ENCODE peak calls at places on chromosome 5, in four cellular contexts. One of them, this sample, is unnamed. For H3K27me3, the result is how much of the 10 kb centered on the place peaks cover.

GRCh38 chr5:139700711-139701693 is 52.9 kb downstream of the CXXC5 start:
- DNase-seq in testis: no peak
- DNase-seq in tibial nerve: no peak
- DNase-seq in stomach: no peak
- DNase-seq in this sample: no peak

GRCh38 chr5:98705841-98706240 is 67.6 kb upstream of the RGMB start:
- DNase-seq in stomach: no peak
- DNase-seq in testis: no peak
- DNase-seq in tibial nerve: no peak
- DNase-seq in this sample: no peak

GRCh38 chr5:90740244-90740799 is 181.7 kb downstream of the ADGRV1 start:
- DNase-seq in tibial nerve: no peak
- DNase-seq in stomach: no peak
- DNase-seq in testis: no peak
- DNase-seq in this sample: no peak

GRCh38 chr5:152638996-152639552 is 234.0 kb upstream of the NMUR2 start:
- DNase-seq in stomach: no peak
- DNase-seq in testis: no peak
- DNase-seq in tibial nerve: no peak
- DNase-seq in this sample: no peak

GRCh38 chr5:141686648-141687416 is 4.8 kb upstream of the ARAP3 start:
- DNase-seq in stomach: no peak
- DNase-seq in testis: no peak
- DNase-seq in tibial nerve: no peak
- DNase-seq in this sample: no peak

GRCh38 chr5:87339986-87340385 is 72.3 kb downstream of the RASA1 start:
- DNase-seq in stomach: no peak
- DNase-seq in testis: no peak
- DNase-seq in tibial nerve: no peak
- DNase-seq in this sample: no peak

GRCh38 chr5:146340260-146341081 is 1.8 kb downstream of the POU4F3 start:
- DNase-seq in tibial nerve: peak
- DNase-seq in testis: peak
- DNase-seq in stomach: peak
- DNase-seq in this sample: peak

GRCh38 chr5:117336208-117336607 is 761.6 kb upstream of the SEMA6A start:
- DNase-seq in tibial nerve: no peak
- DNase-seq in testis: no peak
- DNase-seq in stomach: no peak
- DNase-seq in this sample: no peak

GRCh38 chr5:139474815-139475791 is 4.3 kb downstream of the SMIM33 start:
- DNase-seq in testis: no peak
- DNase-seq in tibial nerve: no peak
- DNase-seq in stomach: no peak
- DNase-seq in this sample: peak

GRCh38 chr5:136814621-136815378 is 449.5 kb upstream of the TRPC7 start:
- DNase-seq in stomach: no peak
- DNase-seq in testis: no peak
- DNase-seq in tibial nerve: no peak
- DNase-seq in this sample: no peak

GRCh38 chr5:98755406-98755805 is 18.1 kb upstream of the RGMB start:
- DNase-seq in stomach: no peak
- DNase-seq in tibial nerve: no peak
- DNase-seq in testis: no peak
- DNase-seq in this sample: no peak

GRCh38 chr5:76084496-76085285 is 1.5 kb downstream of the SV2C start:
- DNase-seq in tibial nerve: no peak
- DNase-seq in stomach: no peak
- DNase-seq in testis: peak
- DNase-seq in this sample: no peak

GRCh38 chr5:135214897-135215616 is 181.0 kb upstream of the PITX1 start:
- DNase-seq in stomach: peak
- DNase-seq in testis: no peak
- DNase-seq in tibial nerve: no peak
- DNase-seq in this sample: no peak

GRCh38 chr5:145531038-145531734 is 304.0 kb downstream of the PRELID2 start:
- DNase-seq in stomach: peak
- DNase-seq in testis: no peak
- DNase-seq in tibial nerve: no peak
- DNase-seq in this sample: peak

GRCh38 chr5:13660072-13660471 is 284.4 kb downstream of the DNAH5 start:
- DNase-seq in tibial nerve: no peak
- DNase-seq in testis: no peak
- DNase-seq in stomach: no peak
- DNase-seq in this sample: no peak

GRCh38 chr5:125575561-125576504 is 829.4 kb upstream of the ZNF608 start:
- DNase-seq in testis: no peak
- DNase-seq in stomach: no peak
- DNase-seq in tibial nerve: no peak
- DNase-seq in this sample: no peak

GRCh38 chr5:161547573-161548471 is 1.3 kb upstream of the GABRB2 start:
- DNase-seq in testis: peak
- DNase-seq in tibial nerve: no peak
- DNase-seq in stomach: no peak
- DNase-seq in this sample: no peak

GRCh38 chr5:11289733-11290132 is 528.7 kb upstream of the DAP start:
- DNase-seq in testis: no peak
- DNase-seq in tibial nerve: no peak
- DNase-seq in stomach: no peak
- DNase-seq in this sample: no peak

GRCh38 chr5:175521313-175521833 is 43.0 kb downstream of the SFXN1 start:
- DNase-seq in tibial nerve: no peak
- DNase-seq in testis: no peak
- DNase-seq in stomach: no peak
- DNase-seq in this sample: no peak

GRCh38 chr5:76371955-76372319 is 31.1 kb upstream of the IQGAP2 start:
- DNase-seq in stomach: no peak
- DNase-seq in tibial nerve: no peak
- DNase-seq in testis: no peak
- DNase-seq in this sample: no peak

GRCh38 chr5:157225463-157226422 is 40.2 kb upstream of the CYFIP2 start:
- DNase-seq in testis: no peak
- DNase-seq in stomach: no peak
- DNase-seq in tibial nerve: no peak
- DNase-seq in this sample: no peak

GRCh38 chr5:167678457-167678856 is 613.0 kb upstream of the WWC1 start:
- DNase-seq in testis: no peak
- DNase-seq in stomach: no peak
- DNase-seq in tibial nerve: no peak
- DNase-seq in this sample: no peak

GRCh38 chr5:89313804-89314588 is 431.0 kb upstream of the MEF2C start:
- DNase-seq in testis: no peak
- DNase-seq in stomach: no peak
- DNase-seq in tibial nerve: no peak
- DNase-seq in this sample: peak

GRCh38 chr5:111072949-111073682 is 1.6 kb downstream of the TSLP start:
- DNase-seq in stomach: peak
- DNase-seq in tibial nerve: no peak
- DNase-seq in testis: peak
- DNase-seq in this sample: no peak

GRCh38 chr5:991472-992267 is 16.9 kb upstream of the NKD2 start:
- DNase-seq in testis: no peak
- DNase-seq in stomach: peak
- DNase-seq in tibial nerve: no peak
- DNase-seq in this sample: no peak

GRCh38 chr5:10376530-10376929 is 23.0 kb downstream of the MARCHF6 start:
- DNase-seq in stomach: no peak
- DNase-seq in testis: no peak
- DNase-seq in tibial nerve: no peak
- DNase-seq in this sample: no peak

GRCh38 chr5:154078305-154078704 is 39.5 kb downstream of the MFAP3 start:
- DNase-seq in stomach: no peak
- DNase-seq in testis: no peak
- DNase-seq in tibial nerve: no peak
- DNase-seq in this sample: no peak

GRCh38 chr5:137730331-137730730 is 5.6 kb downstream of the KLHL3 start:
- DNase-seq in testis: no peak
- DNase-seq in stomach: no peak
- DNase-seq in tibial nerve: no peak
- DNase-seq in this sample: no peak

GRCh38 chr5:88938488-88938887 is 55.5 kb upstream of the MEF2C start:
- DNase-seq in tibial nerve: no peak
- DNase-seq in testis: no peak
- DNase-seq in stomach: no peak
- DNase-seq in this sample: no peak

GRCh38 chr5:134005415-134006118 is 792 bp upstream of the VDAC1 start:
- DNase-seq in tibial nerve: no peak
- DNase-seq in stomach: peak
- DNase-seq in testis: peak
- DNase-seq in this sample: no peak

GRCh38 chr5:167156446-167156845 is 1135.0 kb upstream of the WWC1 start:
- DNase-seq in testis: no peak
- DNase-seq in stomach: no peak
- DNase-seq in tibial nerve: no peak
- DNase-seq in this sample: no peak

DNA sequence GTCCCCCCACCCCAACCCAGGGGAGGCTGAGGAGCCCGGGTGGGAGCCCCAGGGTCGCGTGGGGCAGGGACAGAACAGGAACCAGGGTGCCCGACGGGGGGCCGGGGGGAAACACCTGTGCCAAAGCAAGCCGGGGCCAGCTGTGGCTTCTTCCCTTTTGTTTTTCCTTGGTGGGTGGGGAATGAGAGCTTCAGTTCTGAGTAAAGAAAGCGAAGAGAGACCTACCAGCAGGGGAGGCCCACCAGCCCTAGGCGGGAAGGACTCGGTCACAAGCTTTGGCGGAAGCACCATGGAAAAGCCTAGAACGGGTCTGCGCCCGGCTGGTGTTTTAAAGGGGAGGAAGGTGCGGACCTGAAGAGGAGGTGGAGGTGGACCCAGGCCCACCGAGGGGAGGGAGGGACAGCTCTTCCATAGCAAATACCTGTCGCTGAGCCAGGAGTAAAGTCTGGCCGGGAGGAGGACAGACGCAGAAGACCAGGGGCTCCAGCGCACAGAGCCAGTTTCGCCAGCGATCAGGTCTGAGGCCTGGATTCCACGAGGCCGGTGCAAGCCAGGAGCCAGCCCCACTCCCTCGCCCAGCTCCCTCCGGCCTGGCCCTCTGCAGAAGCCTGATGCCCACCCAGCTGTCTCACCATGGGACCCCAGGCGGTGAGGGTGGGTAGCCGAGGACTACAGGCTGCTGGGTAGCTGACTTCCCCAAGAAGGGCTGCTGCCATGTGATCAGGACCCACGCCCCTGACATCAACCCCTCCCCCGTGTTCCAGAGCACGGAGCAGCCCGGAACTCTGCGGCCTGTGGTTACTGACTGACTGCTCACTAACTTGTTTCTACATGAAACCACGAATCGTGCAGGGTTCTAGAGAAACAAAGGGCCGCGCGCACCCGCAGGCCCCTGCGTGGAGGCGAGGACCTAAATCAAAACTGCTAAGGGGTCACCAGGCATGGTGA is 849 bp upstream of the MGAT1 start:
- DNase-seq in testis: peak
- DNase-seq in tibial nerve: no peak
- DNase-seq in stomach: peak
- DNase-seq in this sample: no peak
- TF ChIP-seq CTCF in testis: no peak
- TF ChIP-seq CTCF in tibial nerve: no peak
- TF ChIP-seq CTCF in stomach: no peak
- TF ChIP-seq CTCF in this sample: peak

GRCh38 chr5:180026320-180026719 is 45.2 kb downstream of the RNF130 start:
- DNase-seq in testis: no peak
- DNase-seq in stomach: peak
- DNase-seq in tibial nerve: no peak
- DNase-seq in this sample: no peak
- H3K27me3 ChIP-seq in testis: under half
- H3K27me3 ChIP-seq in stomach: under half
- H3K27me3 ChIP-seq in tibial nerve: under half
- H3K27me3 ChIP-seq in this sample: under half

DNA sequence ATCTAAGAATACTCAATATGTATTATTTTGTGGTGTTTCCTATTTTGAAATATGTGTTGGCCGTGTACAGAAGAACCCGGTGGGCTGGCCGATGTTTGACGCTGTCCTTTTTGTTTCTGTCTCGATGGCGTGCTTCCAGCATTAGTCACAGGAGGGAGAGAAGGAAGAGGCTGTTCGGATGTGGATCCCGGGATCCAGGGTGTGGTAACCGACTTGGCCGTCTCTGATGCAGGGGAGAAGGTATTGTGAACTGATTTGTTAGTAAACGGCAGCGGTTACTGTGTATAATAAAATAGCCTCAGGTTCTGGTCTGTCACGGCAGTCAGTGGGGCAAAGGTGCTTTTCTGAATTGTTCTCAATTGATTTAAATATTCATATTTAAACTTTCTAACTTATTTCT is 275.0 kb downstream of the ARHGEF28 start:
- DNase-seq in testis: no peak
- DNase-seq in tibial nerve: peak
- DNase-seq in stomach: no peak
- DNase-seq in this sample: peak
- TF ChIP-seq CTCF in testis: no peak
- TF ChIP-seq CTCF in tibial nerve: no peak
- TF ChIP-seq CTCF in stomach: no peak
- TF ChIP-seq CTCF in this sample: no peak

GRCh38 chr5:38253759-38254158 is 4.6 kb upstream of the EGFLAM start:
- DNase-seq in tibial nerve: no peak
- DNase-seq in testis: no peak
- DNase-seq in stomach: no peak
- DNase-seq in this sample: no peak

GRCh38 chr5:38259062-38259857 is 901 bp downstream of the EGFLAM start:
- DNase-seq in stomach: no peak
- DNase-seq in testis: no peak
- DNase-seq in tibial nerve: no peak
- DNase-seq in this sample: no peak

GRCh38 chr5:38258037-38258318 is 381 bp upstream of the EGFLAM start:
- DNase-seq in tibial nerve: no peak
- DNase-seq in testis: no peak
- DNase-seq in stomach: no peak
- DNase-seq in this sample: no peak

GRCh38 chr5:38257236-38258036 is 923 bp upstream of the EGFLAM start:
- DNase-seq in stomach: no peak
- DNase-seq in testis: no peak
- DNase-seq in tibial nerve: no peak
- DNase-seq in this sample: no peak

GRCh38 chr5:38258319-38259061 is at the start of gene EGFLAM:
- DNase-seq in testis: peak
- DNase-seq in stomach: no peak
- DNase-seq in tibial nerve: no peak
- DNase-seq in this sample: no peak
- H3K27me3 ChIP-seq in testis: under half
- H3K27me3 ChIP-seq in stomach: half or more
- H3K27me3 ChIP-seq in tibial nerve: under half
- H3K27me3 ChIP-seq in this sample: half or more

GRCh38 chr5:170414786-170415185 is 25.6 kb upstream of the KCNMB1 start:
- DNase-seq in testis: no peak
- DNase-seq in tibial nerve: no peak
- DNase-seq in stomach: no peak
- DNase-seq in this sample: no peak
- TF ChIP-seq CTCF in testis: no peak
- TF ChIP-seq CTCF in tibial nerve: no peak
- TF ChIP-seq CTCF in stomach: no peak
- TF ChIP-seq CTCF in this sample: no peak

This sample was measured in AG04450.